ENCODE peak calls at places on chromosomes 13 and 19, in nine cellular contexts. E is ascending aorta; Z is left lung; U is cardiac muscle cell; L is lower lobe of right lung; F is CD8-positive, alpha-beta memory T cell; H is neural progenitor cell; J is SK-N-SH; Q is colonic mucosa. V is an unnamed sample.
A peak's percentile ranks its signal among the peaks of the same experiment; 100 is the strongest.

GRCh38 chr13:53782400-53783030 is 753.9 kb downstream of the OLFM4 start:
- DNase-seq in E (no peak), Z (no peak), U (peak; percentile 84), L (no peak), F (no peak), H (peak; percentile 78), J (peak; percentile 30), Q (peak; percentile 17), V (peak; percentile 53)

GRCh38 chr19:28990522-28990921 is 222.4 kb downstream of the UQCRFS1 start:
- DNase-seq in E (no peak), Z (no peak), U (no peak), L (no peak), F (no peak), H (no peak), J (no peak), Q (no peak), V (no peak)

GRCh38 chr19:47427241-47428176 is 8.2 kb upstream of the MEIS3 start:
- DNase-seq in E (no peak), Z (peak; percentile 51), U (peak; percentile 85), L (peak; percentile 69), F (peak; percentile 56), H (peak; percentile 87), J (peak; percentile 86), Q (peak; percentile 65), V (peak; percentile 54)

GRCh38 chr19:42076375-42076944 is 494 bp downstream of the ZNF574 start:
- DNase-seq in E (no peak), Z (peak; percentile 56), U (no peak), L (no peak), F (no peak), H (no peak), J (no peak), Q (peak; percentile 51), V (no peak)

GRCh38 chr19:2333027-2333806 is 4.7 kb downstream of the SPPL2B start:
- DNase-seq in E (no peak), Z (no peak), U (no peak), L (no peak), F (no peak), H (no peak), J (no peak), Q (peak; percentile 87), V (peak; percentile 37)

GRCh38 chr13:76769238-76769859 is 116.9 kb downstream of the KCTD12 start:
- DNase-seq in E (no peak), Z (no peak), U (no peak), L (no peak), F (no peak), H (no peak), J (no peak), Q (no peak), V (no peak)

GRCh38 chr13:44576396-44577235 is 486 bp upstream of the TSC22D1 start:
- DNase-seq in E (no peak), Z (peak; percentile 41), U (peak; percentile 52), L (peak; percentile 52), F (peak; percentile 24), H (peak; percentile 62), J (peak; percentile 68), Q (no peak), V (peak; percentile 29)

GRCh38 chr13:24292476-24292875 is 16.9 kb upstream of the C1QTNF9 start:
- DNase-seq in E (no peak), Z (no peak), U (no peak), L (no peak), F (no peak), H (no peak), J (no peak), Q (no peak), V (no peak)

GRCh38 chr13:99528547-99528946 is 27.3 kb downstream of the TM9SF2 start:
- DNase-seq in E (no peak), Z (no peak), U (peak; percentile 43), L (no peak), F (peak; percentile 26), H (peak; percentile 8), J (no peak), Q (no peak), V (no peak)

GRCh38 chr19:16070366-16070990 is 5.8 kb upstream of the TPM4 start:
- DNase-seq in E (peak; percentile 75), Z (peak; percentile 88), U (no peak), L (peak; percentile 90), F (peak; percentile 88), H (no peak), J (no peak), Q (peak; percentile 96), V (peak; percentile 63)

GRCh38 chr13:113923376-113924063 is 50.4 kb downstream of the C13orf46 start:
- DNase-seq in E (no peak), Z (no peak), U (no peak), L (no peak), F (no peak), H (no peak), J (no peak), Q (no peak), V (no peak)

GRCh38 chr13:28657784-28658538 is 969 bp upstream of the POMP start:
- DNase-seq in E (no peak), Z (no peak), U (no peak), L (no peak), F (no peak), H (peak; percentile 15), J (peak; percentile 7), Q (no peak), V (no peak)

GRCh38 chr19:1284979-1285736 is 515 bp upstream of the EFNA2 start:
- DNase-seq in E (no peak), Z (no peak), U (peak; percentile 25), L (no peak), F (no peak), H (peak; percentile 64), J (no peak), Q (peak; percentile 31), V (no peak)

GRCh38 chr13:51643882-51644281 is 59.6 kb downstream of the WDFY2 start:
- DNase-seq in E (no peak), Z (no peak), U (no peak), L (no peak), F (no peak), H (no peak), J (no peak), Q (no peak), V (no peak)

GRCh38 chr19:3369337-3370213 is 3.2 kb downstream of the NFIC start:
- DNase-seq in E (peak; percentile 58), Z (peak; percentile 77), U (no peak), L (peak; percentile 74), F (no peak), H (peak; percentile 57), J (no peak), Q (peak; percentile 47), V (no peak)

GRCh38 chr19:46862974-46863632 is 2.3 kb downstream of the ARHGAP35 start:
- DNase-seq in E (no peak), Z (peak; percentile 32), U (peak; percentile 8), L (no peak), F (no peak), H (no peak), J (no peak), Q (no peak), V (no peak)

GRCh38 chr19:40592170-40592569 is 9.0 kb upstream of the LTBP4 start:
- DNase-seq in E (no peak), Z (no peak), U (peak; percentile 56), L (no peak), F (no peak), H (peak; percentile 44), J (peak; percentile 58), Q (no peak), V (no peak)

GRCh38 chr19:51469162-51469561 is 9.2 kb upstream of the CEACAM18 start:
- DNase-seq in E (no peak), Z (no peak), U (no peak), L (no peak), F (no peak), H (no peak), J (no peak), Q (no peak), V (no peak)

GRCh38 chr19:14053500-14053899 is 8.4 kb downstream of the PALM3 start:
- DNase-seq in E (no peak), Z (no peak), U (no peak), L (no peak), F (no peak), H (no peak), J (peak; percentile 15), Q (no peak), V (no peak)

GRCh38 chr19:5126498-5127223 is 157.7 kb downstream of the KDM4B start:
- DNase-seq in E (no peak), Z (no peak), U (no peak), L (no peak), F (no peak), H (no peak), J (no peak), Q (no peak), V (no peak)
- H3K4me1 ChIP-seq in E (peaks cover 31% of the 10 kb centered on the region), Z (peaks cover 19% of the 10 kb centered on the region), U (peaks cover 81% of the 10 kb centered on the region), L (peaks cover 18% of the 10 kb centered on the region), F (peaks cover 21% of the 10 kb centered on the region), H (peaks cover 50% of the 10 kb centered on the region), J (no peaks in the 10 kb centered on the region), Q (no peaks in the 10 kb centered on the region), V (peaks cover 64% of the 10 kb centered on the region)

GRCh38 chr19:10006335-10006708 is 4.0 kb downstream of the COL5A3 start:
- DNase-seq in E (no peak), Z (peak; percentile 58), U (no peak), L (no peak), F (peak; percentile 14), H (no peak), J (no peak), Q (no peak), V (peak; percentile 36)

GRCh38 chr19:10007811-10008211 is 2.5 kb downstream of the COL5A3 start:
- DNase-seq in E (no peak), Z (no peak), U (no peak), L (no peak), F (no peak), H (no peak), J (peak; percentile 41), Q (no peak), V (peak; percentile 56)

GRCh38 chr19:10006752-10007323 is 3.5 kb downstream of the COL5A3 start:
- DNase-seq in E (no peak), Z (no peak), U (no peak), L (no peak), F (no peak), H (no peak), J (no peak), Q (no peak), V (no peak)

GRCh38 chr19:10005632-10006334 is 4.5 kb downstream of the COL5A3 start:
- DNase-seq in E (no peak), Z (no peak), U (no peak), L (no peak), F (no peak), H (no peak), J (no peak), Q (no peak), V (no peak)

GRCh38 chr19:10007366-10007765 is 2.9 kb downstream of the COL5A3 start:
- DNase-seq in E (no peak), Z (no peak), U (no peak), L (no peak), F (no peak), H (no peak), J (peak; percentile 52), Q (no peak), V (peak; percentile 16)
- H3K27ac ChIP-seq in E (peak overlapping the region; percentile 79), Z (no peak overlapping the region), U (no peak overlapping the region), L (peak overlapping the region; percentile 72), F (no peak overlapping the region), H (no peak overlapping the region), J (no peak overlapping the region), Q (no peak overlapping the region), V (no peak overlapping the region)

GRCh38 chr13:59931621-59932020 is 232.1 kb downstream of the DIAPH3 start:
- DNase-seq in E (no peak), Z (no peak), U (no peak), L (no peak), F (no peak), H (no peak), J (no peak), Q (no peak), V (no peak)
- H3K27me3 ChIP-seq in E (no peaks in the 10 kb centered on the region), Z (no peaks in the 10 kb centered on the region), U (no peaks in the 10 kb centered on the region), L (no peaks in the 10 kb centered on the region), F (no peaks in the 10 kb centered on the region), H (no peaks in the 10 kb centered on the region), J (no peaks in the 10 kb centered on the region), Q (no peaks in the 10 kb centered on the region), V (no peaks in the 10 kb centered on the region)

GRCh38 chr13:75327132-75327505 is 154.8 kb downstream of the TBC1D4 start:
- DNase-seq in E (no peak), Z (no peak), U (no peak), L (no peak), F (peak; percentile 28), H (no peak), J (no peak), Q (no peak), V (no peak)
- H3K4me1 ChIP-seq in E (no peaks in the 10 kb centered on the region), Z (peaks cover 9% of the 10 kb centered on the region), U (no peaks in the 10 kb centered on the region), L (peaks cover 14% of the 10 kb centered on the region), F (peaks cover 27% of the 10 kb centered on the region), H (peaks cover 17% of the 10 kb centered on the region), J (peaks cover 7% of the 10 kb centered on the region), Q (no peaks in the 10 kb centered on the region), V (no peaks in the 10 kb centered on the region)